ENCODE peak calls at places on chromosomes 12 and 14, in five cellular contexts. F is trophoblast cell, X is IMR-90, P is mesenchymal stem cell, K is neuronal stem cell. A is an unnamed sample.

GRCh38 chr12:113955109-113955970 is 10.8 kb downstream of the RBM19 start:
- DNase-seq in X (peak; percentile 7), F (peak; percentile 43), P (peak; percentile 42), K (no peak), A (peak; percentile 60)

GRCh38 chr12:1473418-1473817 is 121.0 kb downstream of the FBXL14 start:
- DNase-seq in K (no peak), P (peak; percentile 61), X (no peak), F (no peak), A (no peak)

GRCh38 chr14:25122188-25122587 is 72.2 kb upstream of the STXBP6 start:
- DNase-seq in X (no peak), K (no peak), F (no peak), P (no peak), A (no peak)

GRCh38 chr14:101379842-101380241 is 181.5 kb upstream of the DIO3 start:
- DNase-seq in P (no peak), F (no peak), X (no peak), K (no peak), A (no peak)

GRCh38 chr12:54270345-54270744 is 9.6 kb downstream of the CBX5 start:
- DNase-seq in K (no peak), P (no peak), F (no peak), X (no peak), A (no peak)

GRCh38 chr12:112868459-112869041 is 38.2 kb upstream of the OAS1 start:
- DNase-seq in F (peak; percentile 57), K (peak; percentile 15), X (no peak), P (no peak), A (peak; percentile 63)

GRCh38 chr12:105083041-105083440 is 1.2 kb downstream of the ALDH1L2 start:
- DNase-seq in K (no peak), P (no peak), F (no peak), X (no peak), A (no peak)

GRCh38 chr12:72432037-72432604 is 160.0 kb downstream of the TRHDE start:
- DNase-seq in X (no peak), K (no peak), P (no peak), F (no peak), A (no peak)

GRCh38 chr12:56061982-56062381 is 18.0 kb upstream of the ERBB3 start:
- DNase-seq in K (no peak), F (peak; percentile 62), X (no peak), P (no peak), A (no peak)

GRCh38 chr12:7108042-7108927 is 729 bp downstream of the C1RL start:
- DNase-seq in K (peak; percentile 41), P (peak; percentile 70), X (peak; percentile 70), F (no peak), A (peak; percentile 91)

DNA sequence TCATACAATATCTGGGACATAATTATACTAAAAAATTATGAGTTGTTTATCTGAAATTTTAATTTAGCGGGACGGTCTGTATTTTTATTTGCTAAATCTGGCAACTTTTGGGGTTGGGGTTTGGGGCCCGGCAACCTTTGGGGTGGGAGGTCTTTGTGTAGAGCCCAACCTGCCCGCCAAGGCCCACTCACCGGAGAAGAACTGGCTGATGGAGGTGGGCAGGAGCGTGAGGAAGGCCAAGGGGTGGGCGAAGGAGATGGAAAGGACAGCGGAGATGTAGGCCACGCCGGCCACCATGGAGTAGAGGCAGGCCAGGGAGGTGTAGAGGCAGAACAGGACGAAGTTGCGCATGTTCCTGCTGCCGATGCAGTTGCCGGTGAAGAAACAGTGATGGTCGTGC is 2.6 kb downstream of the ZDHHC22 start:
- DNase-seq in P (no peak), K (no peak), X (no peak), F (no peak), A (no peak)
- H2BK5ac ChIP-seq in P (no peak overlapping the region), K (no peak overlapping the region), X (no peak overlapping the region), F (no peak overlapping the region), A (no peak overlapping the region)

GRCh38 chr12:96237035-96237434 is 42.9 kb downstream of the ELK3 start:
- DNase-seq in P (no peak), K (no peak), X (no peak), F (no peak), A (no peak)

GRCh38 chr12:96236221-96236822 is 42.1 kb downstream of the ELK3 start:
- DNase-seq in F (no peak), K (no peak), P (no peak), X (peak; percentile 51), A (no peak)

GRCh38 chr12:96238336-96239031 is 44.3 kb downstream of the ELK3 start:
- DNase-seq in K (no peak), P (no peak), F (no peak), X (no peak), A (no peak)

GRCh38 chr12:96235497-96235826 is 41.3 kb downstream of the ELK3 start:
- DNase-seq in F (no peak), K (no peak), X (no peak), P (no peak), A (peak; percentile 48)

GRCh38 chr12:96237465-96238077 is 43.4 kb downstream of the ELK3 start:
- DNase-seq in X (peak; percentile 97), K (no peak), P (peak; percentile 94), F (no peak), A (no peak)
- H3K9ac ChIP-seq in X (no peak overlapping the region), K (no peak overlapping the region), P (peak overlapping the region; percentile 90), F (no peak overlapping the region), A (no peak overlapping the region)

GRCh38 chr14:76768201-76768656 is 7.0 kb downstream of the VASH1 start:
- DNase-seq in F (peak; percentile 42), X (no peak), P (peak; percentile 79), K (no peak), A (peak; percentile 83)
- H2BK5ac ChIP-seq in F (no peak overlapping the region), X (no peak overlapping the region), P (no peak overlapping the region), K (no peak overlapping the region), A (no peak overlapping the region)

DNA sequence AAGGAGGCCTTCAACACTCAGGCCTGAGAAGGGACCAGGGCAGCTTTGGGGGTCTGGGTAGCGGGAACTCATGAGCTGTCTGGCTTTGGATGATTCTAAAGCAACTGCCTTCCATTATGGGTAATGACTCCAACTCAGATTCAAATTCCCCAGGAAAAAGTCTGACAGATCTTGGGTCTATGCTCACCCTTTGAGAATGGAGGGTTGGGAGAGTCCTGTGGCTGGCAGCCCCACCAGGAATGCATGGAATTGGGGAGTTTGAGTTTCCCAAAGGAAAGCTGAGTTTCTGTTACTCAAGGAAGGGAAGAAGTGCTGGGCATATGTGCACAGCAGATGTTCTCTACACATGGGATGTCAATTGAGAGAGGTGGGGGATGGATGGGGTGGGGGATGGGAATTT is 22.4 kb upstream of the LTBP2 start:
- DNase-seq in X (peak; percentile 40), F (no peak), K (no peak), P (no peak), A (no peak)
- H3K9ac ChIP-seq in X (no peak overlapping the region), F (no peak overlapping the region), K (no peak overlapping the region), P (no peak overlapping the region), A (no peak overlapping the region)

DNA sequence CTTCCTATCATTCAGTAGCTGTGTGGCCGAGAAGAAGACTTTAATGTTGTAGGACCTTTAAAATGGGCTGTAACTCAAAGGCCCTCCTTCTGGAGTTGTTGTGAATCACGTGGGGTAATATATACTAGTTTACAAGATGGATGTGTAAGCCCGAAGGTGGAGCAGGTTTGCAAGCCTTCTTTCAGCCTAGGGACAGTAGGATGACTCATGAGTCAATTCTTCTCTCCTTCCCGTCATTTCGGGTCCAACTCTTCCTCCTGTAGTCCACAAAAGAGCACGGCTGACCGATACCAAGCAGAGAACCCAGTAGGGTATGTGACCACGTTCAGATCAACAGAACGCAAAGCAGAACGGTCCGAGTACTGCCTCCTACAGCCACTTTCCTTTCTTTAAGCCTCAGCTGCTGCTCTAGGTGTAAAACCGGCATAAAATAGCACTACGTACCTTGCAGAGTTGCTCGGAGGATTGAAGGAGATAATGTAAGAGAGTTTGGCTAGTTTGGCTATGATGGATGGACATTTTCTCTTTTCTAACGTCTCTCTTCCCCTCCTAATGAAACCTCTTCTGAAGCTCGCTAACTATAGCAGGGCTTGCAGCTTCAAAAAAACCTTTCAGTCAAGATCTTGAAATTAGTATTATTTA is 1.3 kb upstream of the RASSF3 start:
- DNase-seq in K (no peak), F (peak; percentile 89), P (peak; percentile 80), X (peak; percentile 68), A (peak; percentile 80)
- H2BK5ac ChIP-seq in K (no peak overlapping the region), F (peak overlapping the region; percentile 11), P (no peak overlapping the region), X (peak overlapping the region; percentile 73), A (peak overlapping the region; percentile 63)